ENCODE peak calls at places on chromosomes 13 and 19, in six cellular contexts. I is CD8-positive, alpha-beta T cell; O is thoracic aorta; Y is A549; Q is tibial artery; J is OCI-LY7. B is an unnamed sample.

GRCh38 chr19:29022599-29022998 is 190.4 kb downstream of the UQCRFS1 start:
- DNase-seq in I (no peak), O (no peak), Y (no peak), Q (no peak), J (no peak), B (no peak)

GRCh38 chr13:33472446-33472845 is 186.9 kb upstream of the STARD13 start:
- DNase-seq in I (no peak), O (no peak), Y (no peak), Q (no peak), J (no peak), B (no peak)

GRCh38 chr19:2534374-2535050 is 58.6 kb downstream of the GADD45B start:
- DNase-seq in I (no peak), O (no peak), Y (no peak), Q (no peak), J (no peak), B (no peak)

GRCh38 chr13:94800423-94800822 is 88.1 kb upstream of the SOX21 start:
- DNase-seq in I (no peak), O (no peak), Y (no peak), Q (no peak), J (no peak), B (no peak)

GRCh38 chr13:48633695-48634094 is 20.0 kb upstream of the CYSLTR2 start:
- DNase-seq in I (no peak), O (no peak), Y (no peak), Q (no peak), J (no peak), B (no peak)

GRCh38 chr13:27182844-27183497 is 11.4 kb upstream of the USP12 start:
- DNase-seq in I (no peak), O (peak), Y (peak), Q (peak), J (no peak), B (no peak)

GRCh38 chr13:109998808-109999528 is 212.6 kb upstream of the IRS2 start:
- DNase-seq in I (no peak), O (no peak), Y (peak), Q (no peak), J (no peak), B (peak)

GRCh38 chr19:17942181-17942580 is 9.4 kb downstream of the CCDC124 start:
- DNase-seq in I (no peak), O (no peak), Y (no peak), Q (no peak), J (no peak), B (no peak)

GRCh38 chr19:27824108-27824507 is 1388.8 kb downstream of the UQCRFS1 start:
- DNase-seq in I (no peak), O (no peak), Y (no peak), Q (no peak), J (no peak), B (no peak)

GRCh38 chr13:28138756-28139470 is 568 bp downstream of the PAN3 start:
- DNase-seq in I (peak), O (peak), Y (peak), Q (peak), J (peak), B (peak)

GRCh38 chr19:57813919-57814504 is 701 bp downstream of the ZNF552 start:
- DNase-seq in I (no peak), O (no peak), Y (peak), Q (no peak), J (no peak), B (no peak)

GRCh38 chr13:26605845-26606244 is 48.4 kb downstream of the WASF3 start:
- DNase-seq in I (no peak), O (no peak), Y (peak), Q (no peak), J (peak), B (no peak)

GRCh38 chr19:41302624-41303351 is 7.2 kb upstream of the CCDC97 start:
- DNase-seq in I (peak), O (no peak), Y (no peak), Q (no peak), J (no peak), B (no peak)

GRCh38 chr19:37980419-37980975 is 73.5 kb downstream of the SIPA1L3 start:
- DNase-seq in I (no peak), O (no peak), Y (no peak), Q (peak), J (no peak), B (no peak)

GRCh38 chr19:18294467-18294864 is 13.0 kb upstream of the JUND start:
- DNase-seq in I (peak), O (no peak), Y (no peak), Q (no peak), J (peak), B (no peak)

GRCh38 chr19:7961930-7962626 is 18.6 kb upstream of the TIMM44 start:
- DNase-seq in I (no peak), O (no peak), Y (no peak), Q (no peak), J (no peak), B (no peak)

GRCh38 chr19:8445488-8446001 is 770 bp downstream of the HNRNPM start:
- DNase-seq in I (no peak), O (no peak), Y (no peak), Q (peak), J (peak), B (no peak)

GRCh38 chr19:38975214-38975860 is at the start of gene FBXO17:
- DNase-seq in I (no peak), O (no peak), Y (peak), Q (peak), J (no peak), B (no peak)

GRCh38 chr19:805600-806550 is 8.6 kb downstream of the PTBP1 start:
- DNase-seq in I (no peak), O (no peak), Y (no peak), Q (no peak), J (no peak), B (no peak)

GRCh38 chr19:804419-805160 is 7.3 kb downstream of the PTBP1 start:
- DNase-seq in I (no peak), O (no peak), Y (no peak), Q (no peak), J (no peak), B (no peak)

GRCh38 chr19:803686-804418 is 6.6 kb downstream of the PTBP1 start:
- DNase-seq in I (no peak), O (no peak), Y (no peak), Q (no peak), J (no peak), B (no peak)

GRCh38 chr19:806815-807421 is 9.7 kb downstream of the PTBP1 start:
- DNase-seq in I (no peak), O (no peak), Y (no peak), Q (no peak), J (no peak), B (no peak)

DNA sequence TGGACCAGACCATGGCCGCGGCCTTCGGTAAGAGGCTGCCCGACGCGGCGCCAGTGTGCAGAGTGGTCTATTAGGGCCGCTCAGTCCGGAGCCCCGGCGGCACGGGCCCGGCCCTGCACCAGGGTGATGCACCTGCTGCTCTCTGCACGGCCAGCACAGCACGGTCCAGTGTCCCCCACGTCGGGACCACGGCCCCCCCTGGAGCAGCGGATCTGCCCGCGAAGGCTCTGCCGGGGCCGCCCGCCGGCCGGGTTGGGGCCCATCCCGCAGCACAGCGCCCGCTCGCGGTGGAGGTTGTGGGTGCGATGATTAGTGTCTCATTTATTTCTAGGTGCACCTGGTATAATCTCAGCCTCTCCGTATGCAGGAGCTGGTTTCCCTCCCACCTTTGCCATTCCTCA is 7.9 kb downstream of the PTBP1 start:
- DNase-seq in I (no peak), O (no peak), Y (no peak), Q (no peak), J (no peak), B (no peak)
- H3K27ac ChIP-seq in I (no peak), O (no peak), Y (no peak), Q (no peak), J (no peak), B (no peak)

GRCh38 chr19:3720533-3720917 is 12.3 kb downstream of the TJP3 start:
- DNase-seq in I (no peak), O (no peak), Y (peak), Q (no peak), J (no peak), B (no peak)

GRCh38 chr19:3712663-3713531 is 4.7 kb downstream of the TJP3 start:
- DNase-seq in I (no peak), O (no peak), Y (peak), Q (no peak), J (no peak), B (no peak)

GRCh38 chr19:3721131-3721899 is 13.1 kb downstream of the TJP3 start:
- DNase-seq in I (peak), O (no peak), Y (peak), Q (peak), J (peak), B (peak)

GRCh38 chr19:3719868-3720532 is 11.8 kb downstream of the TJP3 start:
- DNase-seq in I (no peak), O (no peak), Y (no peak), Q (no peak), J (no peak), B (no peak)

DNA sequence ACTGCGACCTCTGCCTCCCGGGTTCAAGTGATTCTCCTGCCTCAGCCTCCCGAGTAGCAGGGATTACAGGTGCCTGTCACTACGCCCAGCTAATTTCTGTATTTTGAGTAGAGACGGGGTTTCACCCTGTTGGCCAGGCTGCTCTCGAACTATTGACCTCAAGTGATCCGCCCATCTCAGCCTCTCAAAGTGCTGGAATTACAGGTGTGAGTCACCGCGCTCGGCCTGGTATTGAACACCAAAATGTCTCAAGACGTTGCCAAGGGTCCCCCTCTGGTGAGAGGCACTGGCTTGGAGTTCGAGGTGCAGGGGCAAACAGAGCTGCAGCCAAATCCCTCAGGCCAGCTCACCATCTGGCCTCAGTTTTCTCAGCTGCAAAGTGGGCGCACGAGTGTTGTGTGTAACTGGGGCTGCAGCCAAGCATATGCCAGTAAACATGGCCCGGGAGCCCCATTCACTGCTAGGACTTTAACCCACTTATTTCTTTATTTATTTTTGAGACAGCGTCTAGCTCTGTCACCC is 8.0 kb downstream of the TJP3 start:
- DNase-seq in I (no peak), O (no peak), Y (peak), Q (no peak), J (no peak), B (no peak)
- H3K27ac ChIP-seq in I (no peak), O (no peak), Y (no peak), Q (no peak), J (no peak), B (no peak)

GRCh38 chr13:45300190-45300985 is 40.6 kb downstream of the TPT1 start:
- DNase-seq in I (no peak), O (no peak), Y (no peak), Q (no peak), J (no peak), B (no peak)

GRCh38 chr13:45303866-45304265 is 37.1 kb downstream of the TPT1 start:
- DNase-seq in I (no peak), O (no peak), Y (no peak), Q (no peak), J (no peak), B (no peak)

GRCh38 chr13:45298206-45298505 is 42.8 kb downstream of the TPT1 start:
- DNase-seq in I (no peak), O (no peak), Y (no peak), Q (no peak), J (no peak), B (no peak)

GRCh38 chr13:45299194-45299593 is 41.8 kb downstream of the TPT1 start:
- DNase-seq in I (no peak), O (no peak), Y (no peak), Q (no peak), J (no peak), B (no peak)

GRCh38 chr13:45301263-45301662 is 39.7 kb downstream of the TPT1 start:
- DNase-seq in I (no peak), O (no peak), Y (no peak), Q (no peak), J (no peak), B (no peak)
- H3K27ac ChIP-seq in I (no peak), O (no peak), Y (no peak), Q (no peak), J (no peak), B (no peak)

DNA sequence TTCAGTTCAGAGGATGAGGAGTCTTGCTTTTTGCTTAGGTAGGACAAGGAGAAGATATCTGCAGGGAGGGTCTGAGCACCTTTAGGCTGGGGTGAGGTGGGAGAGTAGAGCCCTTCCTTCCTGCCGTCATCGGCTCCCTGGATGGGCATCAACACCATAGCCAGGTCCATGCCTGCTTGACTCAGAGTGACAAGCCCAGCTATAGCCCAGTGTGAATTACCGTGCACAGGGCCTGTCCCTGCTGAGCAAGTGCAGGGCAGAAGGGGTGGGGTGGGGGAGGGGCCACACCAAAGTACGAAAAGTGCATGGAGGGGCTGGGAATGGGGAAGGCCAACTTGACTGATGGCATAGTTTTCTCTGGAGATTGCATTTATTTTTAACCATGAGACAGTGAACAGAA is 30.3 kb upstream of the RNF113B start:
- DNase-seq in I (no peak), O (no peak), Y (no peak), Q (no peak), J (no peak), B (no peak)
- H3K27ac ChIP-seq in I (no peak), O (no peak), Y (no peak), Q (peak), J (no peak), B (peak)

B was measured in AG04450.